ENCODE peak calls at places on chromosome 1, in four cellular contexts. Y is GM23248, R is left ventricle myocardium inferior, O is PC-3. J is an unnamed sample.

GRCh38 chr1:35642472-35642955 is 1.2 kb upstream of the PSMB2 start:
- DNase-seq in R (no peak), Y (peak; percentile 16), O (no peak), J (no peak)

GRCh38 chr1:212512731-212513559 is 80.2 kb downstream of the NENF start:
- DNase-seq in Y (peak; percentile 18), O (peak; percentile 90), R (no peak), J (no peak)

GRCh38 chr1:205812271-205812877 is 624 bp downstream of the SLC41A1 start:
- DNase-seq in O (peak; percentile 17), R (no peak), Y (peak; percentile 48), J (no peak)

GRCh38 chr1:41860771-41861170 is 58.0 kb downstream of the HIVEP3 start:
- DNase-seq in O (no peak), R (no peak), Y (no peak), J (no peak)

GRCh38 chr1:24898909-24899439 is 31.1 kb downstream of the RUNX3 start:
- DNase-seq in Y (no peak), R (no peak), O (no peak), J (peak; percentile 9)

GRCh38 chr1:61043010-61043820 is 39.1 kb upstream of the NFIA start:
- DNase-seq in O (peak; percentile 78), R (peak; percentile 91), Y (peak; percentile 85), J (peak; percentile 95)

GRCh38 chr1:100328133-100328532 is 24.2 kb upstream of the CDC14A start:
- DNase-seq in O (no peak), R (no peak), Y (no peak), J (no peak)

GRCh38 chr1:85047472-85048295 is 616 bp downstream of the MCOLN3 start:
- DNase-seq in O (no peak), R (peak; percentile 16), Y (peak; percentile 54), J (peak; percentile 27)

GRCh38 chr1:104878203-104878911 is 1128.7 kb downstream of the AMY1C start:
- DNase-seq in O (no peak), Y (no peak), R (no peak), J (no peak)

GRCh38 chr1:35111106-35111505 is 31.9 kb downstream of the ZMYM1 start:
- DNase-seq in O (peak; percentile 71), R (no peak), Y (peak; percentile 83), J (no peak)

GRCh38 chr1:14842891-14843290 is 244.4 kb downstream of the KAZN start:
- DNase-seq in Y (no peak), R (no peak), O (no peak), J (no peak)

GRCh38 chr1:173276922-173277800 is 70.0 kb upstream of the TNFSF4 start:
- DNase-seq in Y (no peak), O (no peak), R (no peak), J (no peak)

GRCh38 chr1:74693473-74693872 is 19.9 kb upstream of the ERICH3 start:
- DNase-seq in R (no peak), Y (no peak), O (peak; percentile 93), J (no peak)

GRCh38 chr1:1371354-1371740 is 3.7 kb downstream of the AURKAIP1 start:
- DNase-seq in Y (peak; percentile 18), R (no peak), O (no peak), J (no peak)

GRCh38 chr1:12345350-12346217 is 115.8 kb downstream of the VPS13D start:
- DNase-seq in O (no peak), Y (no peak), R (no peak), J (no peak)

DNA sequence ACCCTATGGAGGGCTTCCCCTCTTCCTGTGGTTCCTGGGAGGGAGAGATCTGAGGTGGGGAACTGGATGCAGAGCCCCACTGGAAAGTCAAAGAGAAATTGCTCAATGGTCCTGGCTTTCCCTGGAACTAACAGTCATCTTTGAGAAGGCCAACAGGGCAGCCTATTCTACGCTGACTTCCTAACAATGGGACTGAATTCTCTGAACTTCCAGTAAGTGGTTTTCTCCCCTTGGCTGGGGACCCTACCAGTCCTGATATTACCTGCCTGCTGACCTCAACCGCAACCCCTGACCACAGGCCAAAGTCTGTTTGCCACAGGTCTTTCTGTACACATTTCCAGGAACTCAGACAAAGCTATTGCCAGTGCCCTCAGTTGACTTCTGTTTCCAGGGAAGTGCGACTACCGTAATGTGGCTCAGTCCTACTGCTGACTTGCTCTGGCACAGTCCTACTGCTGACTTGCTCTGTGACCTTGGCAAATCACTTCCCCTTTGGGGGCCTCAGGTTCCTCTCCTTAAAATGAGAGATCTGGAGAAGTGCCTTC is 55.3 kb downstream of the C8B start:
- DNase-seq in Y (no peak), O (no peak), R (no peak), J (peak; percentile 26)
- H3K4me1 ChIP-seq in Y (peaks cover 36% of the 10 kb centered on the region), O (no peaks in the 10 kb centered on the region), R (peaks cover 11% of the 10 kb centered on the region), J (no peaks in the 10 kb centered on the region)

GRCh38 chr1:21707891-21708290 is 38.7 kb upstream of the RAP1GAP start:
- DNase-seq in Y (no peak), O (no peak), R (no peak), J (no peak)

GRCh38 chr1:21706151-21706835 is 37.1 kb upstream of the RAP1GAP start:
- DNase-seq in Y (peak; percentile 55), R (no peak), O (no peak), J (no peak)

GRCh38 chr1:21705303-21705980 is 36.3 kb upstream of the RAP1GAP start:
- DNase-seq in O (no peak), R (no peak), Y (no peak), J (no peak)

GRCh38 chr1:21704055-21704660 is 35.0 kb upstream of the RAP1GAP start:
- DNase-seq in R (no peak), Y (no peak), O (no peak), J (no peak)

GRCh38 chr1:21707086-21707840 is 38.1 kb upstream of the RAP1GAP start:
- DNase-seq in R (no peak), Y (no peak), O (no peak), J (no peak)
- H3K36me3 ChIP-seq in R (peaks cover 55% of the 10 kb centered on the region), Y (peaks cover 7% of the 10 kb centered on the region), O (peaks cover 25% of the 10 kb centered on the region), J (peaks cover 8% of the 10 kb centered on the region)

DNA sequence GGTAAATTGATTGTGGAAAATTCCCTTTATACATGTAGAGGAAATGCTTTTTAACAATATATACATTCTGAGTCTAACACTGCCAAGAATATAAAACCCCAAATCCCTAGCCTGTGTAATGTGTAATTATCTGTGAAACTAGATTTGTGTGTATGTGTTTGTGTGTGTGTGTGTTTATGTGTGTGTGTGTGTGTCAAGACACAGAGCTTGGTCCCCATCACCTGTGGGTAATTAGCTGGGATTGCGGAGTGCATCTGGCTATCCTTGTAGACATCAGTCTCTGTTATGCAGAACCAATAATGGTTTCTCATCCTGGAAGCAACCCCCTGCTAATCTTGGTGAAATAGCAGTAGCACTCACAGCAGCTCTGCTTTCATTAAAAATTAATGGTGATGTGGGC is 26.4 kb upstream of the ST6GALNAC3 start:
- DNase-seq in R (no peak), Y (no peak), O (no peak), J (no peak)
- H3K4me1 ChIP-seq in R (no peaks in the 10 kb centered on the region), Y (no peaks in the 10 kb centered on the region), O (no peaks in the 10 kb centered on the region), J (no peaks in the 10 kb centered on the region)

DNA sequence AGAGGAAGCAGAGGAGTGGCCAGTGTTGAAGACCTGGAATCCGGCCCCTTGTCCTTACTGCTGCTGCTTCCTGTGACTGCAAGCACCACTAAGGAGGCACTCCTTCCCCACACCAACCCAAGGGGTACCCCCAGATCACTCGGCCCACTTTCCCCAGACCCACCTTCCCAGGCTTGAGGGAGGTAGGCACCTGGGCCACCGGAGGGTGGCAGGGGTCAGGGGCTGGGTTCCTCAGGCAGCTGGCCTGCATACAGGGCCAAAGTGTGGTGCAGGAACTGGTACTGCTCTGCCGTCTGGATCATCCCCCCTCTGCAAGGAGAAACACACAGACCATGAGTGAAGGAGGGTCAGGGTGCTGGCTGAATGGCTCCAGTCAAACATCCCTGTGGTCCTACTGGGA is 3.9 kb upstream of the ARL8A start:
- DNase-seq in O (no peak), Y (no peak), R (no peak), J (peak; percentile 11)
- H3K36me3 ChIP-seq in O (no peaks in the 10 kb centered on the region), Y (no peaks in the 10 kb centered on the region), R (no peaks in the 10 kb centered on the region), J (no peaks in the 10 kb centered on the region)

GRCh38 chr1:107450899-107451664 is 310.2 kb downstream of the NTNG1 start:
- DNase-seq in Y (no peak), R (no peak), O (no peak), J (no peak)
- H3K4me1 ChIP-seq in Y (no peaks in the 10 kb centered on the region), R (no peaks in the 10 kb centered on the region), O (no peaks in the 10 kb centered on the region), J (no peaks in the 10 kb centered on the region)

GRCh38 chr1:37567023-37567422 is 10.3 kb downstream of the DNALI1 start:
- DNase-seq in Y (no peak), O (no peak), R (no peak), J (no peak)
- H3K36me3 ChIP-seq in Y (peaks cover 58% of the 10 kb centered on the region), O (peaks cover 69% of the 10 kb centered on the region), R (peaks cover 81% of the 10 kb centered on the region), J (peaks cover 29% of the 10 kb centered on the region)